ENCODE peak calls at places on chromosomes 16 and 17, in six cellular contexts. T, S, C, H, N and V are unnamed samples.

GRCh38 chr17:47660064-47660492 is 10.4 kb downstream of the KPNB1 start:
- DNase-seq in H (no peak), S (no peak), C (peak; percentile 62), N (peak; percentile 77), T (no peak), V (no peak)

GRCh38 chr17:17196776-17197175 is 9.4 kb downstream of the PLD6 start:
- DNase-seq in T (no peak), H (no peak), C (no peak), S (no peak), N (no peak), V (no peak)

GRCh38 chr16:337975-338575 is 14.4 kb downstream of the AXIN1 start:
- DNase-seq in N (no peak), S (no peak), T (no peak), H (no peak), C (no peak), V (no peak)

GRCh38 chr16:11165894-11166665 is 89.9 kb downstream of the SOCS1 start:
- DNase-seq in H (no peak), S (no peak), N (no peak), C (no peak), T (no peak), V (no peak)

GRCh38 chr17:57395721-57396321 is 139.5 kb downstream of the MSI2 start:
- DNase-seq in T (no peak), H (no peak), S (no peak), N (no peak), C (no peak), V (no peak)

GRCh38 chr16:1763521-1764511 is 7.5 kb downstream of the NME3 start:
- DNase-seq in H (no peak), C (no peak), T (no peak), S (no peak), N (no peak), V (no peak)

GRCh38 chr16:83624436-83625120 is 183.2 kb upstream of the HSBP1 start:
- DNase-seq in H (no peak), T (no peak), C (no peak), S (no peak), N (no peak), V (no peak)

GRCh38 chr17:16013943-16014407 is 14.4 kb downstream of the TTC19 start:
- DNase-seq in S (no peak), T (peak; percentile 10), N (no peak), H (no peak), C (no peak), V (no peak)

GRCh38 chr17:32626371-32626770 is 139.6 kb downstream of the CDK5R1 start:
- DNase-seq in C (no peak), S (no peak), T (peak; percentile 77), N (no peak), H (no peak), V (no peak)

GRCh38 chr17:56891751-56892150 is 22.1 kb downstream of the TRIM25 start:
- DNase-seq in S (no peak), N (peak; percentile 41), H (peak; percentile 43), T (no peak), C (peak; percentile 21), V (peak; percentile 27)

GRCh38 chr17:59764292-59764741 is 56.9 kb downstream of the VMP1 start:
- DNase-seq in N (no peak), T (no peak), C (no peak), H (no peak), S (no peak), V (no peak)

GRCh38 chr16:12178251-12178990 is 201.9 kb downstream of the SNX29 start:
- DNase-seq in C (no peak), T (no peak), S (no peak), N (no peak), H (no peak), V (no peak)

GRCh38 chr17:49687878-49688491 is 10.1 kb upstream of the SPOP start:
- DNase-seq in H (no peak), T (no peak), C (peak; percentile 39), N (no peak), S (no peak), V (peak; percentile 40)

GRCh38 chr17:1377334-1377733 is 22.7 kb downstream of the YWHAE start:
- DNase-seq in T (no peak), C (no peak), H (no peak), N (no peak), S (no peak), V (no peak)

GRCh38 chr17:16878547-16879100 is 93.3 kb downstream of the TNFRSF13B start:
- DNase-seq in N (no peak), H (no peak), T (no peak), S (no peak), C (no peak), V (no peak)

GRCh38 chr17:57957120-57957850 is 2.1 kb upstream of the CUEDC1 start:
- DNase-seq in N (no peak), S (no peak), C (no peak), T (no peak), H (no peak), V (no peak)

GRCh38 chr16:88687254-88687576 is 908 bp upstream of the SNAI3 start:
- DNase-seq in C (no peak), H (no peak), N (no peak), T (no peak), S (no peak), V (no peak)

GRCh38 chr16:10835281-10835931 is 16.8 kb upstream of the TVP23A start:
- DNase-seq in C (no peak), T (no peak), N (no peak), H (no peak), S (no peak), V (peak; percentile 11)

GRCh38 chr16:49846800-49847199 is 9.1 kb downstream of the ZNF423 start:
- DNase-seq in H (no peak), S (no peak), T (no peak), N (no peak), C (no peak), V (no peak)

GRCh38 chr16:79997257-79997656 is 396.7 kb upstream of the MAF start:
- DNase-seq in S (no peak), T (no peak), N (no peak), H (no peak), C (no peak), V (no peak)

GRCh38 chr16:30541502-30542329 is 7.1 kb upstream of the ZNF747 start:
- DNase-seq in N (no peak), C (no peak), H (no peak), S (no peak), T (no peak), V (no peak)

GRCh38 chr17:32943647-32944191 is 15.8 kb downstream of the TMEM98 start:
- DNase-seq in N (no peak), S (no peak), C (no peak), T (no peak), H (no peak), V (no peak)